ENCODE peak calls at places on chromosomes 3 and 15, in eight cellular contexts. V is amygdala, E is pancreas, M is neuronal stem cell, Y is Calu3, S is NCI-H1092 treated with DMSO at 0.1 percent for 48 hours, J is NCI-H345, T is fibroblast of pulmonary artery. Z is an unnamed sample.

GRCh38 chr3:139481116-139481515 is 4.8 kb upstream of the RBP2 start:
- DNase-seq in V (no peak), E (no peak), M (no peak), Y (no peak), S (no peak), J (no peak), T (no peak), Z (no peak)

GRCh38 chr3:145898487-145898886 is 262.5 kb downstream of the PLOD2 start:
- DNase-seq in V (no peak), E (no peak), M (no peak), Y (no peak), S (no peak), J (no peak), T (peak), Z (no peak)

GRCh38 chr3:195236801-195237570 is 34.0 kb downstream of the XXYLT1 start:
- DNase-seq in V (no peak), E (no peak), M (no peak), Y (no peak), S (no peak), J (no peak), T (no peak), Z (no peak)

GRCh38 chr3:143348486-143349327 is 229.1 kb downstream of the CHST2 start:
- DNase-seq in V (no peak), E (no peak), M (no peak), Y (no peak), S (no peak), J (no peak), T (no peak), Z (no peak)

GRCh38 chr3:13869944-13870343 is 9.9 kb downstream of the WNT7A start:
- DNase-seq in V (no peak), E (no peak), M (no peak), Y (no peak), S (no peak), J (no peak), T (no peak), Z (no peak)

GRCh38 chr3:195238626-195239118 is 32.3 kb downstream of the XXYLT1 start:
- DNase-seq in V (no peak), E (no peak), M (no peak), Y (no peak), S (no peak), J (no peak), T (peak), Z (no peak)

GRCh38 chr3:79005084-79005483 is 762.7 kb downstream of the ROBO1 start:
- DNase-seq in V (no peak), E (no peak), M (no peak), Y (no peak), S (no peak), J (no peak), T (no peak), Z (no peak)

GRCh38 chr3:153591566-153592221 is 429.7 kb downstream of the RAP2B start:
- DNase-seq in V (no peak), E (no peak), M (no peak), Y (no peak), S (no peak), J (no peak), T (no peak), Z (no peak)

GRCh38 chr3:151301787-151302186 is 14.8 kb downstream of the GPR87 start:
- DNase-seq in V (no peak), E (no peak), M (no peak), Y (no peak), S (no peak), J (no peak), T (peak), Z (no peak)

GRCh38 chr15:58292761-58293175 is 139.0 kb upstream of the LIPC start:
- DNase-seq in V (no peak), E (no peak), M (no peak), Y (no peak), S (no peak), J (no peak), T (no peak), Z (no peak)

GRCh38 chr15:40358492-40359353 is 704 bp downstream of the DISP2 start:
- DNase-seq in V (peak), E (no peak), M (no peak), Y (peak), S (peak), J (peak), T (no peak), Z (no peak)

GRCh38 chr3:170726976-170727661 is 141.2 kb upstream of the SLC7A14 start:
- DNase-seq in V (no peak), E (no peak), M (no peak), Y (peak), S (no peak), J (no peak), T (peak), Z (no peak)

Z was measured in AG04449.